ENCODE peak calls at places on chromosome 20, in eight cellular contexts. S, F, L, T, W, D, U and Y are unnamed samples.

GRCh38 chr20:18048191-18048590 is 9.5 kb downstream of the OVOL2 start:
- DNase-seq in S (no peak), F (no peak), L (no peak), T (no peak), W (no peak), D (no peak), U (no peak), Y (no peak)

GRCh38 chr20:47008842-47009518 is 114.3 kb downstream of the EYA2 start:
- DNase-seq in S (no peak), F (no peak), L (no peak), T (no peak), W (peak), D (no peak), U (no peak), Y (no peak)

GRCh38 chr20:4737857-4738627 is 16.3 kb downstream of the PRND start:
- DNase-seq in S (no peak), F (no peak), L (no peak), T (no peak), W (no peak), D (no peak), U (no peak), Y (no peak)

GRCh38 chr20:50585214-50585613 is 75.0 kb downstream of the PTPN1 start:
- DNase-seq in S (no peak), F (no peak), L (no peak), T (no peak), W (no peak), D (no peak), U (no peak), Y (no peak)

GRCh38 chr20:51144476-51144875 is 121.6 kb upstream of the KCNG1 start:
- DNase-seq in S (no peak), F (no peak), L (no peak), T (no peak), W (no peak), D (no peak), U (no peak), Y (no peak)

GRCh38 chr20:13995841-13996240 is 525 bp downstream of the MACROD2 start:
- DNase-seq in S (peak), F (no peak), L (peak), T (peak), W (no peak), D (no peak), U (no peak), Y (no peak)

GRCh38 chr20:44997171-44997570 is 30.9 kb downstream of the STK4 start:
- DNase-seq in S (no peak), F (no peak), L (no peak), T (no peak), W (no peak), D (no peak), U (no peak), Y (no peak)

GRCh38 chr20:46458891-46459750 is 52.7 kb upstream of the ELMO2 start:
- DNase-seq in S (peak), F (peak), L (peak), T (peak), W (no peak), D (peak), U (no peak), Y (no peak)

GRCh38 chr20:40274912-40275654 is 414.0 kb downstream of the MAFB start:
- DNase-seq in S (no peak), F (no peak), L (peak), T (no peak), W (no peak), D (no peak), U (no peak), Y (no peak)

GRCh38 chr20:56554869-56555268 is 21.8 kb downstream of the FAM209B start:
- DNase-seq in S (peak), F (peak), L (no peak), T (peak), W (peak), D (no peak), U (peak), Y (no peak)

GRCh38 chr20:49447946-49448809 is 34.3 kb downstream of the KCNB1 start:
- DNase-seq in S (no peak), F (no peak), L (no peak), T (no peak), W (no peak), D (no peak), U (no peak), Y (no peak)

GRCh38 chr20:64079273-64080012 is at the start of gene RGS19:
- DNase-seq in S (peak), F (peak), L (peak), T (peak), W (peak), D (no peak), U (peak), Y (no peak)
- TF ChIP-seq POLR2AphosphoS5 in S (no peak), F (no peak), L (no peak), T (peak), W (no peak), D (no peak), U (no peak), Y (no peak)

GRCh38 chr20:354298-354977 is 7.5 kb downstream of the NRSN2 start:
- DNase-seq in S (peak), F (peak), L (peak), T (peak), W (peak), D (no peak), U (peak), Y (no peak)
- TF ChIP-seq POLR2AphosphoS5 in S (no peak), F (peak), L (peak), T (no peak), W (no peak), D (no peak), U (no peak), Y (no peak)

GRCh38 chr20:10674684-10675455 is 1.1 kb upstream of the JAG1 start:
- DNase-seq in S (peak), F (peak), L (peak), T (peak), W (peak), D (no peak), U (peak), Y (no peak)
- TF ChIP-seq POLR2AphosphoS5 in S (no peak), F (peak), L (no peak), T (no peak), W (no peak), D (no peak), U (no peak), Y (peak)

GRCh38 chr20:33561981-33562601 is 72.2 kb downstream of the CBFA2T2 start:
- DNase-seq in S (peak), F (peak), L (peak), T (peak), W (peak), D (no peak), U (no peak), Y (no peak)
- TF ChIP-seq POLR2AphosphoS5 in S (peak), F (peak), L (peak), T (no peak), W (no peak), D (no peak), U (no peak), Y (peak)

DNA sequence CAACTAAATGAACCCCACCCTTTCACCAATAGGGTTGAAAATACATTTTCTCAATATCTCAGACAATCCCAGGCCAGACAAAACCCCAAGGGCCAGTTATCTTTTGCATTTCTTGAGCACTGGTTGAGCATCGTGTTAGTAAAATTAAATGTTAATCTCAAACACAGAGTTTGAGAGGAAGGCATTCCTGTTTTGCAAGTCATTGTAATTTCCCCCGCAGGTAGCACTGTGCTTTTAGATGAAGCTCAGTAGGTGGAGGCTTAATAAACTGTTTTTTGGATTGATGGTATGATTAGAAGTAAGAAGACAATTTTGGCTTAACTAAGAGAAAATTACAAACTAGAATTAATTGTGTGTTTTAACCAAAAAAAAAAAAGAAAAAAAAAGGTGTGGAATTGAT is 998.6 kb upstream of the FLRT3 start:
- DNase-seq in S (no peak), F (no peak), L (no peak), T (peak), W (no peak), D (no peak), U (no peak), Y (no peak)
- TF ChIP-seq POLR2AphosphoS5 in S (no peak), F (no peak), L (no peak), T (no peak), W (no peak), D (no peak), U (no peak), Y (no peak)

DNA sequence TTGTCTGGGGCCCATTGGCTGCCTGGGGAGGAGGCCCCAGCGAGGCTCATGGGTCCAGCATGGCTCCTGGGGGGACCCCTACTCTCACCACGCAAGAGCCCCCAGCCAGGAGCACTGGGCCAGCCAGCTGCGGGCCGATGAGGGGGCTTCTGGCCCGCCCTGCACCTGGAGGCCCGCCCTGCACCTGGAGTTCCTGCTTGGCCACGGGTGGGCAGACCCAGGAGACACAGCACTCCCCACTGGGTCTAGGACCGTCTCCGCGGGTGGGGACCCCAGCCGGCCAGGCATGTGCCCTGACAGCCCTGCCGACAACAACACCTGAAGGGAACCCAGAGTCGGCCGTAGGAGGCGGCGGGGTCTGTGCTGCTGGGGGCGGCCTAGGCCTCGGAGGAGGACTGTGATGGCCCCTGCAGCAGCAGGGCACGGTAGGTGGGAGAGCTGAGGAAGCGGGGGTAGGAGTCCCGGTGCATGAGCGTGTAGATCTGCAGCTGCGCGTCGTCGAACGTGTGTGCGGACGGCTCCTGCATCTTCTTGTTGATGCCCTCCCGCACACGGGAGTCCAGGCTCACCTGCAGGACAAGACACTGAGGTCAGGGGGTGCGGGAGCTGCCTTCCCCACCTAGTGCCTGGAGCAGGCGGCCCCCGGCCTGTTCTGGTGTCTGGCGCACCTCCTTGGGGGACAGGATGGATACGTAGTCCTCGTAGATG is 5.7 kb downstream of the RGS19 start:
- DNase-seq in S (no peak), F (no peak), L (no peak), T (no peak), W (no peak), D (no peak), U (no peak), Y (no peak)
- TF ChIP-seq POLR2AphosphoS5 in S (no peak), F (no peak), L (no peak), T (no peak), W (no peak), D (no peak), U (no peak), Y (no peak)

DNA sequence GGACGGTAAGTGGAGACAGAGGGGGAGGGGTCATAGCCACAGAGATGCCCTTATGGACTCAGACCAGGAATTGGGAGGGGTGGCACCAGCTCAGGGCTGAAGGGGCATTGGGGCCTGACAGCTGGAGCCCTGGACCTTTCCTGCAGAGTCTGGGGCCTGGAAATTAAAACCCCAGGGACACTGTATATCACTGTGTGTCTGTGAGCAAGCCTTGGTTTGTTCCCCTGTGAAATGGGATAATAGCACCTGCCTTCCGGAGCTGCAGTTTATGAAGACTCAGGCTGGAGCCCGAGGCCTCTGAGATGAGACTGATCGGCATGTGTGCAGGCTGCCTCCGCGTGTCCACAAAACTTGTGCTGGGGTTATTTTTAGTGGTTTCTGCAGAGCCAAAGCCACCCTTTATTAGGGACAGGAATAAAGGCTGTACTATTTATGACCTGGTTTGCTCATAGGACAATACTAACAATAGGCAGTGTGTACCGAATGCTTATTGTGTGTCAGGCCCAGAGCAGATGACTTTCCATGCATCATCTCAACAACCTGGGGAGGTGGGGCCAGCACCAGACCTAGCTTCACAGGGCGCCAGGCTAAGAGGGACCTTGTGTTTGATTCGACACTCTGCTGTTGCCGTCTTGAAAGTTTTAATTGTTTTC is 22.6 kb downstream of the MYH7B start:
- DNase-seq in S (no peak), F (no peak), L (no peak), T (no peak), W (no peak), D (no peak), U (no peak), Y (no peak)
- TF ChIP-seq POLR2AphosphoS5 in S (no peak), F (no peak), L (no peak), T (no peak), W (no peak), D (no peak), U (no peak), Y (no peak)

DNA sequence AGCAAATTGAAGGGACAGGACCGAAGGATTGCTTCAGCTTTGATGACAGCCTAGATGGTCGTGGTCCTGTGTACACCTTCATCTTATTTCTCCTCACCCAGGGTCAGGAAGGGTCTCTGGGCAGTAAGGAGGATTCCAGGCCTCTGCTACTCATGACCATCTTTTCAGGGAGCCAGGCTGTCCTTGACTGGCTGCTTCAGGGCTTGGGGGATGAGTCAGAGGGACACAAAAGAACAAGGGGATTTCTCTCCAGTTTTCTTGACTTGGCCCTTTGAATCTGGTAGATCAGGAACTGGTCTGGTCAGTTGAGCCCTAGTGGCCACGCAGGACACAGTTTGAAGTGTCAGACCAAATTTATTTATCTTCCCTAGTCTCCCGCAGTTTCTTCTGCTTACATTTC is 402.1 kb upstream of the CHD6 start:
- DNase-seq in S (no peak), F (no peak), L (no peak), T (no peak), W (no peak), D (no peak), U (no peak), Y (no peak)
- TF ChIP-seq POLR2AphosphoS5 in S (no peak), F (no peak), L (no peak), T (no peak), W (no peak), D (no peak), U (no peak), Y (no peak)